ENCODE peak calls at places on chromosomes 13 and 19, in four cellular contexts. V is thoracic aorta, W is Peyer's patch, K is K562. P is an unnamed sample. For H3K36me3, the result is how much of the 10 kb centered on the place peaks cover.

GRCh38 chr13:102128216-102128800 is 273.5 kb downstream of the FGF14 start:
- DNase-seq in K (no peak), V (no peak), W (no peak), P (no peak)

GRCh38 chr19:8552810-8553209 is 24.4 kb downstream of the MYO1F start:
- DNase-seq in W (no peak), V (no peak), K (peak), P (peak)

GRCh38 chr19:38678891-38679494 is 31.5 kb downstream of the ACTN4 start:
- DNase-seq in W (no peak), V (no peak), K (no peak), P (no peak)

GRCh38 chr13:61045197-61045596 is 370.5 kb downstream of the PCDH20 start:
- DNase-seq in K (no peak), W (no peak), V (no peak), P (no peak)

GRCh38 chr19:17086129-17086528 is 10.6 kb downstream of the MYO9B start:
- DNase-seq in V (no peak), K (no peak), W (no peak), P (no peak)

GRCh38 chr13:67736646-67737420 is 506.7 kb upstream of the PCDH9 start:
- DNase-seq in W (no peak), V (no peak), K (no peak), P (peak)

GRCh38 chr19:10419646-10420443 is 493 bp upstream of the PDE4A start:
- DNase-seq in V (no peak), W (no peak), K (peak), P (peak)

GRCh38 chr13:97298816-97299215 is 76.7 kb downstream of the MBNL2 start:
- DNase-seq in W (no peak), K (no peak), V (no peak), P (no peak)

GRCh38 chr19:37654525-37654832 is 786 bp downstream of the ZFP30 start:
- DNase-seq in V (no peak), W (no peak), K (no peak), P (peak)

GRCh38 chr13:27011661-27012060 is 159.9 kb downstream of the USP12 start:
- DNase-seq in W (no peak), V (no peak), K (no peak), P (no peak)

GRCh38 chr13:47484564-47484963 is 516.5 kb downstream of the SUCLA2 start:
- DNase-seq in V (no peak), W (no peak), K (no peak), P (no peak)

GRCh38 chr19:14048439-14049153 is 13.3 kb downstream of the PALM3 start:
- DNase-seq in W (peak), V (no peak), K (peak), P (peak)

GRCh38 chr13:46542833-46543232 is 10.1 kb upstream of the LRCH1 start:
- DNase-seq in V (no peak), W (no peak), K (no peak), P (no peak)

GRCh38 chr13:90315061-90315460 is 1032.4 kb upstream of the MIR17HG start:
- DNase-seq in K (no peak), V (no peak), W (no peak), P (no peak)

GRCh38 chr13:24718192-24718965 is 38.2 kb downstream of the ATP12A start:
- DNase-seq in V (no peak), W (no peak), K (no peak), P (no peak)

GRCh38 chr13:108777421-108778420 is 148.3 kb downstream of the MYO16 start:
- DNase-seq in K (no peak), V (no peak), W (no peak), P (peak)

GRCh38 chr13:36124236-36124822 is 6.9 kb downstream of the DCLK1 start:
- DNase-seq in W (no peak), K (no peak), V (no peak), P (no peak)

GRCh38 chr13:32503727-32504126 is 34.9 kb downstream of the N4BP2L2 start:
- DNase-seq in W (no peak), V (no peak), K (no peak), P (no peak)

GRCh38 chr13:96011291-96011875 is 41.8 kb downstream of the UGGT2 start:
- DNase-seq in W (no peak), V (no peak), K (no peak), P (no peak)

GRCh38 chr13:72527333-72527732 is 200.1 kb downstream of the MZT1 start:
- DNase-seq in V (no peak), W (no peak), K (no peak), P (no peak)

GRCh38 chr19:31727536-31727935 is 378.3 kb upstream of the TSHZ3 start:
- DNase-seq in W (no peak), V (no peak), K (no peak), P (no peak)

GRCh38 chr19:4803736-4804695 is 12.5 kb downstream of the FEM1A start:
- DNase-seq in V (no peak), K (peak), W (peak), P (peak)

GRCh38 chr13:55615080-55615479 is 1525.6 kb upstream of the PRR20A start:
- DNase-seq in V (no peak), K (no peak), W (no peak), P (no peak)

GRCh38 chr13:52010890-52011689 is at the start of gene ATP7B:
- DNase-seq in W (peak), V (no peak), K (peak), P (peak)

GRCh38 chr19:4373601-4374441 is 26.5 kb downstream of the SH3GL1 start:
- DNase-seq in V (no peak), W (no peak), K (no peak), P (no peak)

GRCh38 chr19:55041627-55042343 is 3.7 kb upstream of the GP6 start:
- DNase-seq in W (no peak), V (no peak), K (peak), P (peak)

GRCh38 chr19:5450482-5450881 is 4.7 kb upstream of the ZNRF4 start:
- DNase-seq in K (no peak), V (no peak), W (no peak), P (no peak)

GRCh38 chr13:81197483-81197882 is 856.6 kb upstream of the SPRY2 start:
- DNase-seq in V (no peak), W (no peak), K (no peak), P (no peak)

GRCh38 chr13:76825415-76825814 is 60.8 kb downstream of the KCTD12 start:
- DNase-seq in K (no peak), W (no peak), V (no peak), P (no peak)

GRCh38 chr19:10864538-10864899 is 6.8 kb upstream of the CARM1 start:
- DNase-seq in V (peak), K (peak), W (peak), P (peak)

GRCh38 chr19:38769635-38770211 is 3.6 kb downstream of the LGALS7 start:
- DNase-seq in V (peak), K (peak), W (peak), P (peak)

GRCh38 chr19:19321143-19321577 is 531 bp downstream of the MAU2 start:
- DNase-seq in V (no peak), K (peak), W (no peak), P (peak)

GRCh38 chr19:15425321-15425950 is 6.6 kb upstream of the AKAP8L start:
- DNase-seq in W (no peak), K (no peak), V (no peak), P (no peak)
- H3K36me3 ChIP-seq in W (half or more), K (half or more), V (half or more), P (under half)

GRCh38 chr19:50512112-50512998 is 1.4 kb downstream of the ASPDH start:
- DNase-seq in V (no peak), K (no peak), W (no peak), P (peak)
- H3K4me3 ChIP-seq in V (no peak), K (peak), W (no peak), P (no peak)

GRCh38 chr13:112558696-112559418 is 29.1 kb downstream of the TUBGCP3 start:
- DNase-seq in K (no peak), W (no peak), V (no peak), P (no peak)

GRCh38 chr13:112561478-112561877 is 26.5 kb downstream of the TUBGCP3 start:
- DNase-seq in W (no peak), V (no peak), K (no peak), P (no peak)

GRCh38 chr13:112554214-112554850 is 33.6 kb downstream of the TUBGCP3 start:
- DNase-seq in V (no peak), K (no peak), W (no peak), P (no peak)

GRCh38 chr13:112562254-112562653 is 25.7 kb downstream of the TUBGCP3 start:
- DNase-seq in W (no peak), V (no peak), K (no peak), P (no peak)

GRCh38 chr13:112556600-112556999 is 31.4 kb downstream of the TUBGCP3 start:
- DNase-seq in K (no peak), W (no peak), V (no peak), P (no peak)
- H3K36me3 ChIP-seq in K (half or more), W (half or more), V (under half), P (under half)

DNA sequence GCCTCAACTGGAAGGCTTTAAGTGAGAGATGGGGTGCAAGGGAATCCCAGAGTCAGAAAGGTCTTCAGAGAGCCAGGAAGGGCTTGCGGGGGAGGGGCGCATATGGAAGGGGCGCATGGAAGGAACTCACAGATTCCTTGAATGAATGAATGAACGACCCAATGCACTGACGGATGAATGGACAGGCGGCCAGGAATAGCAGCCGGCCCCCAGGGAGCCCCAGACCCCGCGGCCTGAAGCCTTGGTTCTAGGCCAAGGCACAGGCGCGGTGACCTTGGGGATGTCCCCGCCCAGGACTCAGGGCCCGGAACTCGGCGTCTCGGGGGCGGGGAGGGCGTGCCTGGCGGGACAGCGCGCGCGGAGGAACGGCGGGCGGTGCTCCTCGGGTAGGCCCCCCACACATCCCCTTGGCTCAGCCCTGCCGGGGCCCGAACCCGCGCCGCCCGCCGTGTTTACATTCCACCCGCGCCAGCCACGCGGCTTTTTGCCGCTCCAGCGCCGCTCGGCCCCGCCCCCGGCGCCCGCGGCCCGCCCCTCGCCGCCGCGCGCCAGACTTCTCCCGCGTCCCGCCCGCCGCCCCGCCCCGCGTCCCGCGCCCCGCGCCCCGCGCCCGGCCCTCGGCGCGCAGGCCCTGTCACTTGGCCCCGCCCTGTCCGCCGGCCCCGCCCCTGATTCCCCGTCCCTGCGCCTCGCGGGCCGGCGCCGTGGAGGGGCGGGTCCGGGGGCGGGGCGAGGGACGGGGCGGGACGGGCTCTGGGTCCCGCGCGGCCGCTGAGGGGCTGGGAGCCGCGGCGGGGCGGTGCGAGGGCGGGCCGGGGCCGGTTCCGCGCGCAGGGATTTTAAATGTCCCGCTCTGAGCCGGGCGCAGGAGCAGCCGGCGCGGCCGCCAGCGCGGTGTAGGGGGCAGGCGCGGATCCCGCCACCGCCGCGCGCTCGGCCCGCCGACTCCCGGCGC is at the start of gene CCNE1:
- DNase-seq in W (peak), V (peak), K (peak), P (peak)
- H3K4me3 ChIP-seq in W (peak), V (peak), K (peak), P (peak)

GRCh38 chr19:3206216-3206953 is 18.1 kb upstream of the CELF5 start:
- DNase-seq in K (no peak), W (no peak), V (no peak), P (peak)

GRCh38 chr19:3201911-3202310 is 16.2 kb downstream of the NCLN start:
- DNase-seq in W (no peak), V (no peak), K (no peak), P (no peak)

GRCh38 chr19:3203754-3204645 is 18.3 kb downstream of the NCLN start:
- DNase-seq in W (no peak), K (no peak), V (no peak), P (peak)

GRCh38 chr19:3202346-3202745 is 16.6 kb downstream of the NCLN start:
- DNase-seq in W (no peak), V (no peak), K (no peak), P (no peak)

DNA sequence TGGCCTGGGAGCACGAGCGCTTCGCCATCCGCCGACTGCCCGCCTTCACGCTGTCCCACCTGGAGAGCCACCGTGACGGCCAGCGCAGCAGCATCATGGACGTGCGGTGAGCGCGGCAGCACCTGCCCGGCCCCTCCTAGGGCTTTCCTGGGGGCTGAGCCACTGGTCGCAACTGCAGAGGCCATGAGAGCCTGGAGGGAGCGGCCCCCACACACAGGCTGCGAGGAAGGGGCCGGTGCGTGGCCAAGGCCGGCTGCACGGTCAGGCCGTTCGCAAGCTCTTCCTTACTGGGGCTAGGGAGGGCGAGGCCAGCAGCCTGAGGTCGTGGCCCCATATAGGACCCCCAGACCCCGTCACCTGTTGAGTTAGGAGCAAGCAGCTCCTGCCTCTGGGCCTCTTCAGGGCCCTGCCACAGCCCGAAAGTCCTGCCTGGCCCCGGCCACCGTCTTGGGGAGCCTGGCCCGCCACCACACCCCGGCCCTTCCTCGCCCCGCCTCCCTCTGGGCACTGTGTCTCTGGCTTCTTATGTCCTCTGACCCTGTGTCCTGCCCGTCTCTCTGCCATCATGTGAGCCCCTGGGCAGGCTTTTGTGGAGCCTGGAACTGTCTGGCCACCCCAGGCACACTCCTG is 19.0 kb downstream of the NCLN start:
- DNase-seq in V (no peak), K (no peak), W (no peak), P (no peak)
- H3K36me3 ChIP-seq in V (under half), K (half or more), W (half or more), P (under half)

P was measured in H7.